ENCODE peak calls at places on chromosome 17, in five cellular contexts. One of them, this sample, is unnamed.

GRCh38 chr17:42967925-42968324 is 3.7 kb upstream of the AARSD1 start:
- DNase-seq in AG10803: no peak
- DNase-seq in mucosa of descending colon: no peak
- DNase-seq in left ventricle myocardium inferior: no peak
- DNase-seq in tibial artery: no peak
- DNase-seq in this sample: no peak

GRCh38 chr17:51000835-51001638 is 119.6 kb downstream of the SPAG9 start:
- DNase-seq in AG10803: peak; percentile 77
- DNase-seq in mucosa of descending colon: peak; percentile 63
- DNase-seq in left ventricle myocardium inferior: no peak
- DNase-seq in tibial artery: no peak
- DNase-seq in this sample: peak; percentile 26

GRCh38 chr17:7558544-7559306 is at the start of gene TNFSF13:
- DNase-seq in AG10803: no peak
- DNase-seq in mucosa of descending colon: peak; percentile 77
- DNase-seq in left ventricle myocardium inferior: peak; percentile 62
- DNase-seq in tibial artery: peak; percentile 64
- DNase-seq in this sample: no peak

GRCh38 chr17:57906910-57907309 is 48.3 kb downstream of the CUEDC1 start:
- DNase-seq in AG10803: no peak
- DNase-seq in mucosa of descending colon: no peak
- DNase-seq in left ventricle myocardium inferior: no peak
- DNase-seq in tibial artery: no peak
- DNase-seq in this sample: no peak

GRCh38 chr17:46178550-46179198 is 14.6 kb downstream of the KANSL1 start:
- DNase-seq in AG10803: no peak
- DNase-seq in mucosa of descending colon: no peak
- DNase-seq in left ventricle myocardium inferior: no peak
- DNase-seq in tibial artery: no peak
- DNase-seq in this sample: no peak

GRCh38 chr17:78706271-78706915 is 75.7 kb downstream of the CYTH1 start:
- DNase-seq in AG10803: no peak
- DNase-seq in mucosa of descending colon: no peak
- DNase-seq in left ventricle myocardium inferior: no peak
- DNase-seq in tibial artery: no peak
- DNase-seq in this sample: peak; percentile 69

GRCh38 chr17:49557204-49558024 is 18.3 kb upstream of the NXPH3 start:
- DNase-seq in AG10803: peak; percentile 31
- DNase-seq in mucosa of descending colon: peak; percentile 41
- DNase-seq in left ventricle myocardium inferior: no peak
- DNase-seq in tibial artery: no peak
- DNase-seq in this sample: no peak

GRCh38 chr17:8223356-8224063 is 13.1 kb upstream of the AURKB start:
- DNase-seq in AG10803: peak; percentile 49
- DNase-seq in mucosa of descending colon: peak; percentile 81
- DNase-seq in left ventricle myocardium inferior: peak; percentile 73
- DNase-seq in tibial artery: peak; percentile 69
- DNase-seq in this sample: peak; percentile 80

GRCh38 chr17:44092051-44092450 is 21.5 kb downstream of the G6PC3 start:
- DNase-seq in AG10803: no peak
- DNase-seq in mucosa of descending colon: no peak
- DNase-seq in left ventricle myocardium inferior: no peak
- DNase-seq in tibial artery: no peak
- DNase-seq in this sample: no peak

GRCh38 chr17:60468371-60468770 is 46.1 kb downstream of the CHCT1 start:
- DNase-seq in AG10803: peak; percentile 40
- DNase-seq in mucosa of descending colon: no peak
- DNase-seq in left ventricle myocardium inferior: no peak
- DNase-seq in tibial artery: no peak
- DNase-seq in this sample: no peak

GRCh38 chr17:72977768-72978417 is 114.6 kb downstream of the SLC39A11 start:
- DNase-seq in AG10803: no peak
- DNase-seq in mucosa of descending colon: no peak
- DNase-seq in left ventricle myocardium inferior: no peak
- DNase-seq in tibial artery: no peak
- DNase-seq in this sample: no peak

GRCh38 chr17:63519972-63520882 is 2.9 kb upstream of the KCNH6 start:
- DNase-seq in AG10803: no peak
- DNase-seq in mucosa of descending colon: peak; percentile 90
- DNase-seq in left ventricle myocardium inferior: no peak
- DNase-seq in tibial artery: no peak
- DNase-seq in this sample: no peak

GRCh38 chr17:16569358-16569712 is 331 bp upstream of the ZNF287 start:
- DNase-seq in AG10803: no peak
- DNase-seq in mucosa of descending colon: no peak
- DNase-seq in left ventricle myocardium inferior: no peak
- DNase-seq in tibial artery: no peak
- DNase-seq in this sample: no peak

GRCh38 chr17:81902023-81902652 is at the start of gene NPB:
- DNase-seq in AG10803: no peak
- DNase-seq in mucosa of descending colon: no peak
- DNase-seq in left ventricle myocardium inferior: no peak
- DNase-seq in tibial artery: no peak
- DNase-seq in this sample: no peak

GRCh38 chr17:11928436-11928835 is 68.8 kb downstream of the ZNF18 start:
- DNase-seq in AG10803: no peak
- DNase-seq in mucosa of descending colon: no peak
- DNase-seq in left ventricle myocardium inferior: no peak
- DNase-seq in tibial artery: no peak
- DNase-seq in this sample: no peak

GRCh38 chr17:57154896-57155295 is 69.8 kb downstream of the AKAP1 start:
- DNase-seq in AG10803: no peak
- DNase-seq in mucosa of descending colon: no peak
- DNase-seq in left ventricle myocardium inferior: no peak
- DNase-seq in tibial artery: no peak
- DNase-seq in this sample: no peak

GRCh38 chr17:40916366-40916765 is 21.1 kb downstream of the KRT23 start:
- DNase-seq in AG10803: no peak
- DNase-seq in mucosa of descending colon: no peak
- DNase-seq in left ventricle myocardium inferior: no peak
- DNase-seq in tibial artery: no peak
- DNase-seq in this sample: no peak

GRCh38 chr17:15273141-15273793 is 8.1 kb upstream of the PMP22 start:
- DNase-seq in AG10803: peak; percentile 98
- DNase-seq in mucosa of descending colon: no peak
- DNase-seq in left ventricle myocardium inferior: no peak
- DNase-seq in tibial artery: no peak
- DNase-seq in this sample: no peak

GRCh38 chr17:8941980-8942617 is 23.4 kb downstream of the PIK3R5 start:
- DNase-seq in AG10803: no peak
- DNase-seq in mucosa of descending colon: no peak
- DNase-seq in left ventricle myocardium inferior: no peak
- DNase-seq in tibial artery: no peak
- DNase-seq in this sample: peak; percentile 68

GRCh38 chr17:68296217-68297140 is 5.2 kb downstream of the ARSG start:
- DNase-seq in AG10803: no peak
- DNase-seq in mucosa of descending colon: peak; percentile 76
- DNase-seq in left ventricle myocardium inferior: no peak
- DNase-seq in tibial artery: no peak
- DNase-seq in this sample: no peak

GRCh38 chr17:562174-562573 is 152.5 kb downstream of the VPS53 start:
- DNase-seq in AG10803: no peak
- DNase-seq in mucosa of descending colon: no peak
- DNase-seq in left ventricle myocardium inferior: no peak
- DNase-seq in tibial artery: no peak
- DNase-seq in this sample: no peak

GRCh38 chr17:564526-564925 is 150.1 kb downstream of the VPS53 start:
- DNase-seq in AG10803: no peak
- DNase-seq in mucosa of descending colon: no peak
- DNase-seq in left ventricle myocardium inferior: no peak
- DNase-seq in tibial artery: no peak
- DNase-seq in this sample: no peak

GRCh38 chr17:563646-564045 is 151.0 kb downstream of the VPS53 start:
- DNase-seq in AG10803: no peak
- DNase-seq in mucosa of descending colon: no peak
- DNase-seq in left ventricle myocardium inferior: no peak
- DNase-seq in tibial artery: no peak
- DNase-seq in this sample: no peak

GRCh38 chr17:561118-561517 is 153.5 kb downstream of the VPS53 start:
- DNase-seq in AG10803: peak; percentile 43
- DNase-seq in mucosa of descending colon: no peak
- DNase-seq in left ventricle myocardium inferior: no peak
- DNase-seq in tibial artery: no peak
- DNase-seq in this sample: no peak

DNA sequence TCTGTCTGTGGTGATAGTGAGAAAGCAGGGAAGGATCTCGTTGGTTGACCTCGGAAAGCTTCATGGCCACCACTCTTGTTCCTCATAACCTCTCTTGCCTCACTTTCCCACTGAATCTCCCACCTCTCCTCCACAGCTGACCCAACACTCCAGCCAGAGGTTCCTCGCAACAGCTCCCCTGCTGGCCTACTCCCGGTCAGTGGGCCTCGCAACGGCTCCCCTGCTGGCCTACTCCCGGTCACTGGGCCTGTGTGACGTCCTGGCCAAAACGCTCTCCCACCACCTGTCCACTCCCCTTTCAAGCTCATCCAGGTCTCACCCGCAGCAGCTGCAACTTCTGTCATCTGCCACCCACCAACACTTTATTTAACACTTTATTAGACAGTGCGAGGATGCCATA is 149.1 kb downstream of the VPS53 start:
- DNase-seq in AG10803: no peak
- DNase-seq in mucosa of descending colon: no peak
- DNase-seq in left ventricle myocardium inferior: no peak
- DNase-seq in tibial artery: no peak
- DNase-seq in this sample: no peak
- TF ChIP-seq CTCF in AG10803: no peak
- TF ChIP-seq CTCF in mucosa of descending colon: no peak
- TF ChIP-seq CTCF in left ventricle myocardium inferior: no peak
- TF ChIP-seq CTCF in tibial artery: no peak
- TF ChIP-seq CTCF in this sample: no peak

GRCh38 chr17:38752119-38752929 is at the start of gene PSMB3:
- DNase-seq in AG10803: peak; percentile 100
- DNase-seq in mucosa of descending colon: peak; percentile 99
- DNase-seq in left ventricle myocardium inferior: peak; percentile 96
- DNase-seq in tibial artery: peak; percentile 99
- DNase-seq in this sample: peak; percentile 99

GRCh38 chr17:38750312-38751121 is 2.0 kb upstream of the PSMB3 start:
- DNase-seq in AG10803: no peak
- DNase-seq in mucosa of descending colon: peak; percentile 60
- DNase-seq in left ventricle myocardium inferior: no peak
- DNase-seq in tibial artery: no peak
- DNase-seq in this sample: no peak

GRCh38 chr17:38751803-38752118 is 780 bp upstream of the PSMB3 start:
- DNase-seq in AG10803: peak; percentile 85
- DNase-seq in mucosa of descending colon: peak; percentile 88
- DNase-seq in left ventricle myocardium inferior: peak; percentile 76
- DNase-seq in tibial artery: peak; percentile 83
- DNase-seq in this sample: peak; percentile 89

GRCh38 chr17:38751144-38751802 is 1.3 kb upstream of the PSMB3 start:
- DNase-seq in AG10803: peak; percentile 17
- DNase-seq in mucosa of descending colon: peak; percentile 51
- DNase-seq in left ventricle myocardium inferior: no peak
- DNase-seq in tibial artery: no peak
- DNase-seq in this sample: no peak

GRCh38 chr17:38752930-38753506 is 477 bp downstream of the PSMB3 start:
- DNase-seq in AG10803: no peak
- DNase-seq in mucosa of descending colon: peak; percentile 35
- DNase-seq in left ventricle myocardium inferior: no peak
- DNase-seq in tibial artery: no peak
- DNase-seq in this sample: peak; percentile 68
- TF ChIP-seq CTCF in AG10803: no peak
- TF ChIP-seq CTCF in mucosa of descending colon: no peak
- TF ChIP-seq CTCF in left ventricle myocardium inferior: no peak
- TF ChIP-seq CTCF in tibial artery: no peak
- TF ChIP-seq CTCF in this sample: no peak

GRCh38 chr17:76938009-76938408 is 69.8 kb downstream of the MGAT5B start:
- DNase-seq in AG10803: no peak
- DNase-seq in mucosa of descending colon: no peak
- DNase-seq in left ventricle myocardium inferior: no peak
- DNase-seq in tibial artery: no peak
- DNase-seq in this sample: no peak

GRCh38 chr17:76943202-76943601 is 75.0 kb downstream of the MGAT5B start:
- DNase-seq in AG10803: no peak
- DNase-seq in mucosa of descending colon: no peak
- DNase-seq in left ventricle myocardium inferior: no peak
- DNase-seq in tibial artery: no peak
- DNase-seq in this sample: no peak

GRCh38 chr17:76943781-76944213 is 75.6 kb downstream of the MGAT5B start:
- DNase-seq in AG10803: no peak
- DNase-seq in mucosa of descending colon: no peak
- DNase-seq in left ventricle myocardium inferior: no peak
- DNase-seq in tibial artery: no peak
- DNase-seq in this sample: no peak

GRCh38 chr17:76940293-76940692 is 72.1 kb downstream of the MGAT5B start:
- DNase-seq in AG10803: no peak
- DNase-seq in mucosa of descending colon: no peak
- DNase-seq in left ventricle myocardium inferior: no peak
- DNase-seq in tibial artery: no peak
- DNase-seq in this sample: no peak

DNA sequence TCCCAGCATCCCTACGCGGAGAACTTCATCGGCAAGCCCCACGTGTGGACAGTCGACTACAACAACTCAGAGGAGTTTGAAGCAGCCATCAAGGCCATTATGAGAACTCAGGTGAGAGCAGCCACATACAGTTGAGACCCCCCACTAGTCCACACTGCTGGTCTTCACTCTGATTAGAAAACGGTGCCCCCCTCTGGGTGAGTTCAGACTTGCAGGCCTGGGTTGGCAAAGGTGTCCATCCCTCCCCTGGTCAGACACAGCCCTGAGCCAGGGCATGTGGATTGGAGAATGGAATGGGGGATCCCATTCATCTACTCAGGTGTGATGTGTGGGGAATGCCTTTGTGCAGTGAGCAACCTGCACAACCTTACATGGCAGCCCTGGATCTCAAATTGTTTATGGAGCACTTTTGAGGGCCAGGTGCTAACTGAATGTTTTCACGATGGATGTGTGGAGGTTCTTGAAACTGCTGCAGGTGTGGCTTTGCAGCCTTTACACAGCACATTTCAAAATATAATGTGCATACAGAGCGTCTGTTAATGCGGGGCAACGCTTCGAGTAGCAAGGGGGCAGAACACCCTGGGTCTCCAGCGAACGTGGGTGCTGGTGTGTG is 72.6 kb downstream of the MGAT5B start:
- DNase-seq in AG10803: no peak
- DNase-seq in mucosa of descending colon: no peak
- DNase-seq in left ventricle myocardium inferior: no peak
- DNase-seq in tibial artery: no peak
- DNase-seq in this sample: no peak
- TF ChIP-seq CTCF in AG10803: no peak
- TF ChIP-seq CTCF in mucosa of descending colon: no peak
- TF ChIP-seq CTCF in left ventricle myocardium inferior: no peak
- TF ChIP-seq CTCF in tibial artery: no peak
- TF ChIP-seq CTCF in this sample: no peak

GRCh38 chr17:28554565-28554964 is 2.1 kb upstream of the UNC119 start:
- DNase-seq in AG10803: no peak
- DNase-seq in mucosa of descending colon: no peak
- DNase-seq in left ventricle myocardium inferior: no peak
- DNase-seq in tibial artery: no peak
- DNase-seq in this sample: no peak

GRCh38 chr17:28551421-28552186 is 820 bp downstream of the UNC119 start:
- DNase-seq in AG10803: peak; percentile 14
- DNase-seq in mucosa of descending colon: no peak
- DNase-seq in left ventricle myocardium inferior: no peak
- DNase-seq in tibial artery: no peak
- DNase-seq in this sample: no peak

GRCh38 chr17:28552201-28552999 is at the start of gene UNC119:
- DNase-seq in AG10803: peak; percentile 61
- DNase-seq in mucosa of descending colon: peak; percentile 91
- DNase-seq in left ventricle myocardium inferior: peak; percentile 85
- DNase-seq in tibial artery: peak; percentile 59
- DNase-seq in this sample: peak; percentile 81

GRCh38 chr17:28553000-28553505 is 629 bp upstream of the UNC119 start:
- DNase-seq in AG10803: no peak
- DNase-seq in mucosa of descending colon: no peak
- DNase-seq in left ventricle myocardium inferior: no peak
- DNase-seq in tibial artery: no peak
- DNase-seq in this sample: no peak

GRCh38 chr17:28555022-28555421 is 2.6 kb upstream of the UNC119 start:
- DNase-seq in AG10803: no peak
- DNase-seq in mucosa of descending colon: no peak
- DNase-seq in left ventricle myocardium inferior: no peak
- DNase-seq in tibial artery: no peak
- DNase-seq in this sample: no peak
- TF ChIP-seq CTCF in AG10803: no peak
- TF ChIP-seq CTCF in mucosa of descending colon: no peak
- TF ChIP-seq CTCF in left ventricle myocardium inferior: no peak
- TF ChIP-seq CTCF in tibial artery: no peak
- TF ChIP-seq CTCF in this sample: no peak

This sample was measured in GM06990.